ENCODE peak calls at places on chromosomes 12 and 14, in six cellular contexts. One of them, this sample, is unnamed.

GRCh38 chr12:70448371-70448770 is 82.3 kb downstream of the KCNMB4 start:
- DNase-seq in uterus: no peak
- DNase-seq in lower leg skin: no peak
- DNase-seq in right lobe of liver: no peak
- DNase-seq in HCT116: no peak
- DNase-seq in adrenal gland: no peak
- DNase-seq in this sample: no peak

GRCh38 chr12:1592444-1593231 is 1.7 kb downstream of the FBXL14 start:
- DNase-seq in uterus: no peak
- DNase-seq in lower leg skin: no peak
- DNase-seq in right lobe of liver: no peak
- DNase-seq in HCT116: no peak
- DNase-seq in adrenal gland: no peak
- DNase-seq in this sample: peak

GRCh38 chr14:95248422-95248821 is 71.3 kb downstream of the CLMN start:
- DNase-seq in uterus: no peak
- DNase-seq in lower leg skin: no peak
- DNase-seq in right lobe of liver: no peak
- DNase-seq in HCT116: no peak
- DNase-seq in adrenal gland: no peak
- DNase-seq in this sample: no peak

GRCh38 chr14:23697689-23698088 is 61.5 kb downstream of the DHRS2 start:
- DNase-seq in uterus: no peak
- DNase-seq in lower leg skin: no peak
- DNase-seq in right lobe of liver: no peak
- DNase-seq in HCT116: no peak
- DNase-seq in adrenal gland: no peak
- DNase-seq in this sample: no peak

GRCh38 chr14:94646481-94646880 is 34.3 kb downstream of the SERPINA3 start:
- DNase-seq in uterus: no peak
- DNase-seq in lower leg skin: no peak
- DNase-seq in right lobe of liver: peak
- DNase-seq in HCT116: peak
- DNase-seq in adrenal gland: peak
- DNase-seq in this sample: no peak

GRCh38 chr12:88945041-88945732 is 364.9 kb upstream of the KITLG start:
- DNase-seq in uterus: no peak
- DNase-seq in lower leg skin: no peak
- DNase-seq in right lobe of liver: no peak
- DNase-seq in HCT116: no peak
- DNase-seq in adrenal gland: no peak
- DNase-seq in this sample: no peak

GRCh38 chr12:122875590-122876220 is 20.2 kb downstream of the VPS37B start:
- DNase-seq in uterus: no peak
- DNase-seq in lower leg skin: no peak
- DNase-seq in right lobe of liver: peak
- DNase-seq in HCT116: no peak
- DNase-seq in adrenal gland: no peak
- DNase-seq in this sample: no peak

GRCh38 chr14:77580964-77581505 is 35.4 kb downstream of the SPTLC2 start:
- DNase-seq in uterus: no peak
- DNase-seq in lower leg skin: no peak
- DNase-seq in right lobe of liver: no peak
- DNase-seq in HCT116: no peak
- DNase-seq in adrenal gland: no peak
- DNase-seq in this sample: peak

GRCh38 chr12:25699454-25699853 is 146.4 kb upstream of the LMNTD1 start:
- DNase-seq in uterus: no peak
- DNase-seq in lower leg skin: no peak
- DNase-seq in right lobe of liver: no peak
- DNase-seq in HCT116: no peak
- DNase-seq in adrenal gland: no peak
- DNase-seq in this sample: no peak

GRCh38 chr14:98953544-98954346 is 318.3 kb downstream of the BCL11B start:
- DNase-seq in uterus: peak
- DNase-seq in lower leg skin: peak
- DNase-seq in right lobe of liver: peak
- DNase-seq in HCT116: no peak
- DNase-seq in adrenal gland: peak
- DNase-seq in this sample: no peak

GRCh38 chr14:29587046-29587445 is 340.6 kb downstream of the PRKD1 start:
- DNase-seq in uterus: no peak
- DNase-seq in lower leg skin: no peak
- DNase-seq in right lobe of liver: no peak
- DNase-seq in HCT116: no peak
- DNase-seq in adrenal gland: no peak
- DNase-seq in this sample: no peak

GRCh38 chr12:127496255-127496654 is 770.7 kb upstream of the TMEM132C start:
- DNase-seq in uterus: no peak
- DNase-seq in lower leg skin: no peak
- DNase-seq in right lobe of liver: no peak
- DNase-seq in HCT116: no peak
- DNase-seq in adrenal gland: no peak
- DNase-seq in this sample: no peak

GRCh38 chr12:107225626-107226025 is 132.3 kb upstream of the CRY1 start:
- DNase-seq in uterus: no peak
- DNase-seq in lower leg skin: no peak
- DNase-seq in right lobe of liver: no peak
- DNase-seq in HCT116: no peak
- DNase-seq in adrenal gland: no peak
- DNase-seq in this sample: no peak

GRCh38 chr12:12028668-12029402 is 41.9 kb upstream of the BCL2L14 start:
- DNase-seq in uterus: no peak
- DNase-seq in lower leg skin: no peak
- DNase-seq in right lobe of liver: no peak
- DNase-seq in HCT116: no peak
- DNase-seq in adrenal gland: no peak
- DNase-seq in this sample: no peak

GRCh38 chr12:117820216-117820907 is 148.4 kb downstream of the KSR2 start:
- DNase-seq in uterus: no peak
- DNase-seq in lower leg skin: no peak
- DNase-seq in right lobe of liver: no peak
- DNase-seq in HCT116: no peak
- DNase-seq in adrenal gland: no peak
- DNase-seq in this sample: no peak

GRCh38 chr14:83632375-83632774 is 1897.6 kb upstream of the FLRT2 start:
- DNase-seq in uterus: no peak
- DNase-seq in lower leg skin: no peak
- DNase-seq in right lobe of liver: no peak
- DNase-seq in HCT116: no peak
- DNase-seq in adrenal gland: no peak
- DNase-seq in this sample: no peak

GRCh38 chr14:36510078-36510799 is 9.8 kb downstream of the NKX2-1 start:
- DNase-seq in uterus: no peak
- DNase-seq in lower leg skin: no peak
- DNase-seq in right lobe of liver: no peak
- DNase-seq in HCT116: no peak
- DNase-seq in adrenal gland: no peak
- DNase-seq in this sample: no peak

GRCh38 chr12:78088391-78088832 is 257.7 kb downstream of the NAV3 start:
- DNase-seq in uterus: no peak
- DNase-seq in lower leg skin: no peak
- DNase-seq in right lobe of liver: no peak
- DNase-seq in HCT116: no peak
- DNase-seq in adrenal gland: no peak
- DNase-seq in this sample: no peak

GRCh38 chr14:33386140-33386539 is 447.5 kb downstream of the NPAS3 start:
- DNase-seq in uterus: no peak
- DNase-seq in lower leg skin: no peak
- DNase-seq in right lobe of liver: no peak
- DNase-seq in HCT116: no peak
- DNase-seq in adrenal gland: no peak
- DNase-seq in this sample: no peak

GRCh38 chr12:43038991-43039390 is 449.4 kb upstream of the PRICKLE1 start:
- DNase-seq in uterus: no peak
- DNase-seq in lower leg skin: no peak
- DNase-seq in right lobe of liver: no peak
- DNase-seq in HCT116: no peak
- DNase-seq in adrenal gland: no peak
- DNase-seq in this sample: no peak

GRCh38 chr12:81209001-81209400 is 131.1 kb downstream of the ACSS3 start:
- DNase-seq in uterus: peak
- DNase-seq in lower leg skin: no peak
- DNase-seq in right lobe of liver: no peak
- DNase-seq in HCT116: no peak
- DNase-seq in adrenal gland: no peak
- DNase-seq in this sample: no peak

GRCh38 chr14:85527006-85527405 is 2.9 kb upstream of the FLRT2 start:
- DNase-seq in uterus: no peak
- DNase-seq in lower leg skin: no peak
- DNase-seq in right lobe of liver: no peak
- DNase-seq in HCT116: no peak
- DNase-seq in adrenal gland: no peak
- DNase-seq in this sample: no peak

GRCh38 chr14:33435911-33436310 is 497.2 kb downstream of the NPAS3 start:
- DNase-seq in uterus: no peak
- DNase-seq in lower leg skin: no peak
- DNase-seq in right lobe of liver: no peak
- DNase-seq in HCT116: no peak
- DNase-seq in adrenal gland: no peak
- DNase-seq in this sample: no peak

GRCh38 chr12:76890407-76891143 is 11.8 kb upstream of the CSRP2 start:
- DNase-seq in uterus: no peak
- DNase-seq in lower leg skin: no peak
- DNase-seq in right lobe of liver: no peak
- DNase-seq in HCT116: peak
- DNase-seq in adrenal gland: no peak
- DNase-seq in this sample: no peak

GRCh38 chr12:73106296-73106695 is 834.1 kb downstream of the TRHDE start:
- DNase-seq in uterus: no peak
- DNase-seq in lower leg skin: no peak
- DNase-seq in right lobe of liver: no peak
- DNase-seq in HCT116: no peak
- DNase-seq in adrenal gland: no peak
- DNase-seq in this sample: no peak

GRCh38 chr12:65911321-65911720 is 87.0 kb downstream of the HMGA2 start:
- DNase-seq in uterus: no peak
- DNase-seq in lower leg skin: no peak
- DNase-seq in right lobe of liver: no peak
- DNase-seq in HCT116: no peak
- DNase-seq in adrenal gland: peak
- DNase-seq in this sample: peak

DNA sequence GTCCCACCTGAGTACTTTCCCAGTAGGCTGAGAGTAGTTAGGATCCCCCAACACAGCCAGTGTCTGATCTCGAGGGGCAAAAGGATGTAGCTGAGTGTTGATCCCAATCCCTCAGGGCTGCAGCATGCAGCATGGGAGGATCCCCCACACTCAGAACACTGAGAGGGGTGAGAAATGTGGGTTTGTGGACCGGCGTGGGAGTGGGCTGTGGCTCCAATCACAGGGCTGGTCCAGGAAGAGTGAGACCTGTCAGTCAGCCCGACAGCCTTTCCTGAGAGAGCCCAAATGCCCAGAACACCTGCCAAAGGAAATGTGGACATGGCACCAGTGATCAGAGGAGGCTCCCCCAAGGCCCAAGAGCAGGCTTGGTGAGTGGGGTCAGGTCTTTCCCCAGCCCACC is 228.3 kb upstream of the MGAT4C start:
- DNase-seq in uterus: no peak
- DNase-seq in lower leg skin: no peak
- DNase-seq in right lobe of liver: no peak
- DNase-seq in HCT116: no peak
- DNase-seq in adrenal gland: no peak
- DNase-seq in this sample: no peak
- TF ChIP-seq POLR2A in uterus: no peak
- TF ChIP-seq POLR2A in lower leg skin: no peak
- TF ChIP-seq POLR2A in right lobe of liver: no peak
- TF ChIP-seq POLR2A in HCT116: no peak
- TF ChIP-seq POLR2A in adrenal gland: no peak
- TF ChIP-seq POLR2A in this sample: no peak

GRCh38 chr12:51954465-51955361 is 3.2 kb downstream of the ACVR1B start:
- DNase-seq in uterus: no peak
- DNase-seq in lower leg skin: peak
- DNase-seq in right lobe of liver: peak
- DNase-seq in HCT116: no peak
- DNase-seq in adrenal gland: no peak
- DNase-seq in this sample: peak
- TF ChIP-seq POLR2A in uterus: no peak
- TF ChIP-seq POLR2A in lower leg skin: no peak
- TF ChIP-seq POLR2A in right lobe of liver: peak
- TF ChIP-seq POLR2A in HCT116: no peak
- TF ChIP-seq POLR2A in adrenal gland: no peak
- TF ChIP-seq POLR2A in this sample: no peak

GRCh38 chr14:49310298-49310697 is 275.9 kb downstream of the RPS29 start:
- DNase-seq in uterus: no peak
- DNase-seq in lower leg skin: no peak
- DNase-seq in right lobe of liver: no peak
- DNase-seq in HCT116: no peak
- DNase-seq in adrenal gland: no peak
- DNase-seq in this sample: no peak

GRCh38 chr14:49314756-49315155 is 271.4 kb downstream of the RPS29 start:
- DNase-seq in uterus: no peak
- DNase-seq in lower leg skin: no peak
- DNase-seq in right lobe of liver: no peak
- DNase-seq in HCT116: no peak
- DNase-seq in adrenal gland: no peak
- DNase-seq in this sample: no peak

DNA sequence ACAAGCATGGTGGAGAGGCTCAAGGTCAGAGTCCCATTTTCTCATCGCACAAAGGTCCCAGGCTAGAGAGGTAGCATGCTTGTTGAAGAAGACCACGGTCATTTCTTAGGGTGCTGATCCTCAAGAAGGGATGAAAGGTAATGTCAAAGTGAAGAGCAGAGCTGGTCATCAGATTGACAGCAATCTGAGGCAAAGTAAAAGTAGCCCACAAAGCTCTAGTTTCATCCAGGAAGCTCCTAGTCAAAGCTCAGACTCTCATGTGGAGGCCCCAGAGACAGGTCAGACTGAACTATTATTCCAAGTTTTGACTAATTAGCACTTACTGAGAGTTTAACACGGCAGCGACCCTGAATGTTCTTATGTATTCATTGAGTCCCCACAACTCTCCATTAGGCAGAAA is 270.6 kb downstream of the RPS29 start:
- DNase-seq in uterus: no peak
- DNase-seq in lower leg skin: no peak
- DNase-seq in right lobe of liver: no peak
- DNase-seq in HCT116: no peak
- DNase-seq in adrenal gland: no peak
- DNase-seq in this sample: no peak
- TF ChIP-seq POLR2A in uterus: no peak
- TF ChIP-seq POLR2A in lower leg skin: no peak
- TF ChIP-seq POLR2A in right lobe of liver: no peak
- TF ChIP-seq POLR2A in HCT116: no peak
- TF ChIP-seq POLR2A in adrenal gland: no peak
- TF ChIP-seq POLR2A in this sample: no peak

GRCh38 chr14:48384786-48385185 is 709.4 kb upstream of the MDGA2 start:
- DNase-seq in uterus: no peak
- DNase-seq in lower leg skin: no peak
- DNase-seq in right lobe of liver: no peak
- DNase-seq in HCT116: no peak
- DNase-seq in adrenal gland: no peak
- DNase-seq in this sample: no peak

DNA sequence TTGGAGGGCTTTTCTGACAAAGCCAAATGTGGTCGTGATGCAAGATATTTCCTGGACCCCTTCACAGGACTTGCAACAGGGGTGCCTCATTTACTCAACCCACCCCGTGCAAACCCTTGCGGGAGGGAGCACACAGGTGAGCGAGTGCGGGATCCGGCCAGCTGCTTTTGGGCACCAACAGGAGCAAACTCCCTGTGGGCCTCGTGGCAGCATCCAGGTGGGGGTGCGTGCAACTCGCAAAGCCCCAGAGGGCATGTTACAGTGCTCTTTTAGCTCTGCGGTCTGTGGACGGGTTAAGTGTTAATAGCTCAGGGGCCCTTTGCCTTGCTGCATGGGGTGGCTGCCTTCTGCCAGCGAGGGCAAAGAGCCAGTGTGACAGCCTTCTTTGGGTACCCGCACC is 707.6 kb upstream of the MDGA2 start:
- DNase-seq in uterus: no peak
- DNase-seq in lower leg skin: no peak
- DNase-seq in right lobe of liver: no peak
- DNase-seq in HCT116: no peak
- DNase-seq in adrenal gland: no peak
- DNase-seq in this sample: no peak
- TF ChIP-seq POLR2A in uterus: no peak
- TF ChIP-seq POLR2A in lower leg skin: no peak
- TF ChIP-seq POLR2A in right lobe of liver: no peak
- TF ChIP-seq POLR2A in HCT116: no peak
- TF ChIP-seq POLR2A in adrenal gland: no peak
- TF ChIP-seq POLR2A in this sample: no peak

This sample was measured in erythroblast.